ENCODE peak calls at places on chromosome 15, in six cellular contexts. S, O, B, R, P and G are unnamed samples.

GRCh38 chr15:48190932-48191573 is 412 bp upstream of the CTXN2 start:
- DNase-seq in S (peak), O (peak), B (peak), R (peak), P (peak), G (peak)

GRCh38 chr15:94272251-94272898 is 41.0 kb downstream of the MCTP2 start:
- DNase-seq in S (no peak), O (peak), B (no peak), R (no peak), P (no peak), G (no peak)

GRCh38 chr15:59199775-59200465 is 6.7 kb upstream of the LDHAL6B start:
- DNase-seq in S (no peak), O (peak), B (peak), R (no peak), P (no peak), G (no peak)

GRCh38 chr15:47924381-47924780 is 196.4 kb upstream of the SLC24A5 start:
- DNase-seq in S (no peak), O (no peak), B (no peak), R (no peak), P (no peak), G (no peak)

GRCh38 chr15:39788800-39789565 is 6.3 kb upstream of the FSIP1 start:
- DNase-seq in S (no peak), O (peak), B (peak), R (no peak), P (peak), G (no peak)

GRCh38 chr15:99502182-99502581 is 63.6 kb upstream of the MEF2A start:
- DNase-seq in S (no peak), O (no peak), B (no peak), R (no peak), P (no peak), G (no peak)

GRCh38 chr15:33215941-33216872 is 21.7 kb upstream of the FMN1 start:
- DNase-seq in S (no peak), O (peak), B (peak), R (no peak), P (peak), G (no peak)

GRCh38 chr15:87609474-87609873 is 647.1 kb downstream of the NTRK3 start:
- DNase-seq in S (no peak), O (peak), B (peak), R (no peak), P (no peak), G (no peak)

GRCh38 chr15:69713726-69714559 is 261.3 kb downstream of the RPLP1 start:
- DNase-seq in S (no peak), O (no peak), B (no peak), R (no peak), P (no peak), G (no peak)

GRCh38 chr15:99071091-99071680 is 33.7 kb upstream of the SYNM start:
- DNase-seq in S (no peak), O (no peak), B (no peak), R (no peak), P (no peak), G (no peak)

GRCh38 chr15:74958908-74959642 is 2.5 kb upstream of the RPP25 start:
- DNase-seq in S (peak), O (no peak), B (no peak), R (no peak), P (peak), G (no peak)

GRCh38 chr15:75720787-75721461 is 8.3 kb upstream of the CSPG4 start:
- DNase-seq in S (peak), O (peak), B (no peak), R (no peak), P (peak), G (no peak)

GRCh38 chr15:74584779-74585178 is 30.9 kb upstream of the CLK3 start:
- DNase-seq in S (no peak), O (no peak), B (no peak), R (no peak), P (no peak), G (no peak)

GRCh38 chr15:70121656-70122297 is 24.1 kb upstream of the TLE3 start:
- DNase-seq in S (no peak), O (peak), B (peak), R (no peak), P (no peak), G (no peak)

GRCh38 chr15:46556559-46556958 is 921.7 kb downstream of the SQOR start:
- DNase-seq in S (no peak), O (no peak), B (no peak), R (no peak), P (no peak), G (no peak)

GRCh38 chr15:72934921-72935320 is 117.3 kb upstream of the NEO1 start:
- DNase-seq in S (no peak), O (peak), B (peak), R (no peak), P (no peak), G (no peak)

GRCh38 chr15:48330855-48331795 is at the start of gene DUT:
- DNase-seq in S (peak), O (peak), B (peak), R (peak), P (peak), G (peak)

GRCh38 chr15:100994597-100995446 is 75.7 kb downstream of the LRRK1 start:
- DNase-seq in S (peak), O (no peak), B (no peak), R (no peak), P (no peak), G (no peak)

GRCh38 chr15:34217587-34218225 is 7.1 kb upstream of the EMC4 start:
- DNase-seq in S (no peak), O (peak), B (peak), R (no peak), P (no peak), G (no peak)

GRCh38 chr15:37824717-37825382 is 109.6 kb upstream of the TMCO5A start:
- DNase-seq in S (no peak), O (peak), B (peak), R (no peak), P (peak), G (no peak)

GRCh38 chr15:98980899-98981228 is 26.7 kb downstream of the PGPEP1L start:
- DNase-seq in S (no peak), O (no peak), B (no peak), R (no peak), P (no peak), G (no peak)

GRCh38 chr15:44735482-44736260 is 657 bp upstream of the TRIM69 start:
- DNase-seq in S (no peak), O (peak), B (peak), R (no peak), P (peak), G (no peak)

GRCh38 chr15:71296032-71296686 is 180.9 kb downstream of the THSD4 start:
- DNase-seq in S (no peak), O (peak), B (peak), R (no peak), P (no peak), G (no peak)

GRCh38 chr15:92733934-92734521 is 78.5 kb upstream of the FAM174B start:
- DNase-seq in S (peak), O (no peak), B (peak), R (no peak), P (peak), G (no peak)

GRCh38 chr15:93034512-93034911 is 54.5 kb downstream of the RGMA start:
- DNase-seq in S (no peak), O (no peak), B (no peak), R (no peak), P (no peak), G (no peak)

GRCh38 chr15:34107315-34107714 is 5.4 kb downstream of the PGBD4 start:
- DNase-seq in S (no peak), O (no peak), B (no peak), R (no peak), P (no peak), G (no peak)

GRCh38 chr15:74523982-74524381 is 17.0 kb upstream of the ARID3B start:
- DNase-seq in S (no peak), O (no peak), B (peak), R (no peak), P (no peak), G (no peak)

GRCh38 chr15:33132722-33133345 is 61.7 kb downstream of the FMN1 start:
- DNase-seq in S (peak), O (peak), B (peak), R (peak), P (peak), G (peak)

GRCh38 chr15:100602064-100602821 is at the start of the genes ASB7 and LINS1:
- DNase-seq in S (peak), O (peak), B (peak), R (peak), P (peak), G (peak)

DNA sequence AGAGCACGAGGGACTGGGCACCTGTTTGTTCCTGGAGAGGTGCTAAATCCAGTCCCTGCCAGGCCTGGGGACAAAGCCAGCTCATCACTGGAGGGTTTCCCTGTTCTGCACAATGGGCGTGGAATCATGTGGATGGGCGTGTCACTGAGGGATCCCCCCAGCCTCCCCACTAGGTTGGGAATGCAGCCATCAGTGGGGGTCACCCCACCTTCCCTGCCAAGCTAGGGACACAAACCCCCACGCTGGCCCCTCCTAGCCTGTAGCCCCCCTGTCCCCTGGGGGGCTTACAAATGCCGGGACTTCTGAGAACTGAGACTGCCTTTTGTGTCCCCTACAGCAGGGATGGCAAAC is 61.9 kb downstream of the NSMCE3 start:
- DNase-seq in S (no peak), O (no peak), B (no peak), R (no peak), P (no peak), G (no peak)
- H2BK15ac ChIP-seq in S (no peak), O (no peak), B (no peak), R (no peak), P (no peak), G (no peak)

DNA sequence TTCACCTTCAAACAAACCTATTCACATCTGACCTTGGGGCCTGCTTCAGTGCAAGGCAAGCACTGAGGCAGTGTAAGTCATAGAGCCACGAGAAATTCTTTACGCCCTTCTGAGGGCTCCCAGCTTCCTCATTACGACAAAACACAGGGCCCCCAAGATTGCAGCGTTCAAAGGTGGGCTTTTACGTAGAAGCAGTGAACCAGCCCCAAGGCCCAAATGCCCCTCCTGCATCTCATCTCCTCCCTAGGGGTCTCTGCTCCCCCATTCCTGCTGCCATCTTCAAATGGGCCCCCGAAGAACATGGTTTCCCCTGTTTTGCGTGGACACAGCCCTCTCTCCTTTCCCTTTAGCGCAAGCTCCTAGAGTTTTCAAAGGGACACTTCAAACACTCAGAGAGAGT is 285.1 kb downstream of the MEX3B start:
- DNase-seq in S (no peak), O (no peak), B (no peak), R (no peak), P (no peak), G (no peak)
- H2BK15ac ChIP-seq in S (no peak), O (no peak), B (no peak), R (no peak), P (no peak), G (no peak)

DNA sequence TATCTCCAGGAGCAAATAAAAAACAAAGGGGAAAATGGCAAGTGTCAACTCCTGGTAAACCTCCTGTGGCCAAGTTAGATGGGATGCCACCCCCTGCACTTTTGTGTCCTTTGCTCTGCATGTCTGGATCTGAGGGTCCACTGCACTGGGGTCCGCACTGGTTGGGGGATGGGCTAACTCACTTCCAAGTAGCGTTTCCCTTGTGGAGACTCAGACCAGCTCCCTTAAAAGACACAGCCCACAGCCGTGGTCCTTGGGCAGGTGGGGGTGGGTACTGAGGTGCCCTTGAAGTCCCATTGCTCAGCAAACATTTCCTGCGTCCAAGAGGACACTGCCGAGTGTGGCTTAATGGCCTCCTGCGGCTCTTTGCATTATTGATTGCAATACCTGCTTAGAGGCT is 188.2 kb downstream of the MEGF11 start:
- DNase-seq in S (no peak), O (no peak), B (no peak), R (no peak), P (no peak), G (no peak)
- H2BK15ac ChIP-seq in S (no peak), O (no peak), B (no peak), R (no peak), P (no peak), G (no peak)

GRCh38 chr15:80219955-80220354 is 32.1 kb downstream of the CTXND1 start:
- DNase-seq in S (no peak), O (no peak), B (no peak), R (no peak), P (no peak), G (no peak)
- H2BK15ac ChIP-seq in S (no peak), O (no peak), B (no peak), R (no peak), P (no peak), G (no peak)

GRCh38 chr15:65757256-65757655 is 34.8 kb downstream of the DENND4A start:
- DNase-seq in S (no peak), O (no peak), B (no peak), R (no peak), P (no peak), G (no peak)
- H2BK15ac ChIP-seq in S (no peak), O (no peak), B (no peak), R (no peak), P (no peak), G (no peak)

GRCh38 chr15:42343596-42344232 is 15.6 kb upstream of the CAPN3 start:
- DNase-seq in S (no peak), O (no peak), B (no peak), R (no peak), P (no peak), G (no peak)

GRCh38 chr15:42335074-42335473 is 24.2 kb upstream of the CAPN3 start:
- DNase-seq in S (no peak), O (no peak), B (no peak), R (no peak), P (no peak), G (no peak)

DNA sequence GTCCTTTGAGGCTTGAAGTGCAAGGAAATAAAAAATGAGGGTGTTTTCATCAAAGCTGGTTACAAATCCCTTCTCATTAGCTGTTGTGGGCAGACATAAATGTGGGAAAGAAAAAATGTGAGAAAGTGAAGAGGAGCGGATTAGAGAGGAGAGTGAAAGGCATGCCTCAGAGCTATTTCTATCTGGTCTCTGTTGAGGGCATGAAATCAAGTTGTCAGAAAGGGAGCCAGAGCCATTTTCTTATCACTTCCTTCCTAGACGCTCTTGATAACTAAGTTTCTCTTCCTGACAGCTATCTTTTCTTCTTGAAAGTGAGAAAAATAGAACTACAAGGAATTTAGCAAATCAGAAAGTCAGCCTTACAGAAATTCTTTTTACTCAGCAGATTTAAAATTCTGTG is 20.8 kb upstream of the CAPN3 start:
- DNase-seq in S (no peak), O (peak), B (no peak), R (no peak), P (peak), G (no peak)
- H2BK15ac ChIP-seq in S (no peak), O (no peak), B (no peak), R (no peak), P (no peak), G (no peak)

DNA sequence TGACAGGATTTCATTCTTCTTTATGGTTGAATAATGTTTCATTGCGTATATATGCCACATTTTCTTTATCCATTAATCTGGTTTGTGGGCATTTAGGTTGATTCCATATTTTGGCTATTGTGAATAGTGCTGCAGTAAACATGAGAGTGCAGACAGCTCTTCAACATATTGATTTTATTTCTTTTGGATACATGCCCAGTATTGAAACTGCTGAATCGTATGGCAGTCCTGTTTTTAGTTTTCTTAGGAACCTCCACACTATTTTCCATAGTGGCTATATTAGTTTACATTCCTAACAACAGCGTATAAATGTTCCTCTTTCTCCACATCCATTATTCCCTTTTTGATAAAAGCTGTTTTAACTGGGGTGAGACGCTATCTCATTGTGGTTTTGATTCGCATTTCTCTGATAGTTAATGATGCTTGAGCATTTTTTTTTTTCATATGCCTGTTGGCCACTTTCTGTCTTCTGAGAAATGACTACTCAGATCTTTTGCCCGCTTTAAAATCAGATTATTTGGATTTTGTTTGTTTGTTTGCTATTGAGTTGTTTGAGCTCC is 21.7 kb downstream of the AQP9 start:
- DNase-seq in S (no peak), O (no peak), B (no peak), R (no peak), P (no peak), G (no peak)
- H2BK15ac ChIP-seq in S (no peak), O (no peak), B (no peak), R (no peak), P (no peak), G (no peak)

GRCh38 chr15:78599189-78599588 is 21.6 kb downstream of the CHRNA3 start:
- DNase-seq in S (no peak), O (no peak), B (no peak), R (no peak), P (peak), G (no peak)
- H2BK15ac ChIP-seq in S (no peak), O (no peak), B (no peak), R (no peak), P (no peak), G (no peak)

GRCh38 chr15:88782465-88782864 is 20.8 kb upstream of the ACAN start:
- DNase-seq in S (no peak), O (no peak), B (no peak), R (no peak), P (no peak), G (no peak)

GRCh38 chr15:88779944-88780343 is 23.3 kb upstream of the ACAN start:
- DNase-seq in S (no peak), O (no peak), B (no peak), R (no peak), P (no peak), G (no peak)

GRCh38 chr15:88775776-88776175 is 27.5 kb upstream of the ACAN start:
- DNase-seq in S (no peak), O (no peak), B (no peak), R (no peak), P (no peak), G (no peak)

GRCh38 chr15:88776646-88777045 is 26.6 kb upstream of the ACAN start:
- DNase-seq in S (no peak), O (no peak), B (no peak), R (no peak), P (no peak), G (no peak)
- H2BK15ac ChIP-seq in S (no peak), O (no peak), B (no peak), R (no peak), P (no peak), G (no peak)

GRCh38 chr15:28967071-28967470 is 81.3 kb downstream of the APBA2 start:
- DNase-seq in S (no peak), O (no peak), B (peak), R (no peak), P (no peak), G (no peak)
- H2BK15ac ChIP-seq in S (no peak), O (no peak), B (no peak), R (no peak), P (no peak), G (no peak)